ENCODE peak calls at places on chromosomes 2 and 18, in six cellular contexts. L is amniotic stem cell, Y is PC-3, G is NCI-H1105 treated with DMSO at 0.1 percent for 48 hours, I is OCI-LY7, N is RPMI7951. W is an unnamed sample.

GRCh38 chr2:16019060-16019475 is 78.7 kb downstream of the MYCN start:
- DNase-seq in G (no peak), Y (no peak), N (no peak), L (no peak), I (no peak), W (no peak)

GRCh38 chr2:27596627-27597026 is 13.8 kb downstream of the ZNF512 start:
- DNase-seq in Y (peak), I (no peak), L (no peak), G (no peak), N (no peak), W (no peak)

GRCh38 chr2:30965085-30965484 is 157.8 kb upstream of the CAPN13 start:
- DNase-seq in L (no peak), G (no peak), I (no peak), Y (no peak), N (no peak), W (no peak)

GRCh38 chr2:75808039-75808438 is 97.3 kb upstream of the GCFC2 start:
- DNase-seq in N (no peak), I (no peak), L (no peak), G (no peak), Y (peak), W (no peak)

GRCh38 chr2:72096181-72096580 is 51.5 kb downstream of the CYP26B1 start:
- DNase-seq in L (no peak), G (no peak), N (no peak), Y (no peak), I (no peak), W (no peak)

GRCh38 chr2:39511219-39511785 is 74.2 kb upstream of the MAP4K3 start:
- DNase-seq in I (no peak), G (no peak), N (no peak), Y (no peak), L (no peak), W (no peak)

GRCh38 chr2:193695367-193695766 is 1500.6 kb upstream of the TMEFF2 start:
- DNase-seq in N (peak), I (peak), G (no peak), L (peak), Y (peak), W (no peak)

GRCh38 chr2:47008381-47009280 is 93.0 kb upstream of the MCFD2 start:
- DNase-seq in I (no peak), G (peak), N (peak), L (no peak), Y (no peak), W (peak)

GRCh38 chr2:157785200-157785599 is 90.9 kb downstream of the ACVR1 start:
- DNase-seq in Y (peak), N (no peak), G (peak), I (no peak), L (no peak), W (no peak)

GRCh38 chr2:67707896-67708295 is 310.8 kb downstream of the ETAA1 start:
- DNase-seq in I (no peak), G (no peak), Y (no peak), L (no peak), N (no peak), W (no peak)

GRCh38 chr2:42569116-42569711 is 782 bp downstream of the MTA3 start:
- DNase-seq in I (peak), Y (peak), G (peak), N (peak), L (no peak), W (peak)

GRCh38 chr2:237490009-237490804 is 3.2 kb downstream of the MLPH start:
- DNase-seq in Y (peak), L (no peak), N (no peak), G (no peak), I (no peak), W (no peak)

GRCh38 chr18:8948471-8949149 is 153.9 kb upstream of the NDUFV2 start:
- DNase-seq in N (peak), L (peak), Y (peak), I (peak), G (no peak), W (no peak)

GRCh38 chr2:60961457-60961856 is 56.1 kb upstream of the PEX13 start:
- DNase-seq in L (no peak), I (no peak), Y (peak), G (no peak), N (no peak), W (no peak)

GRCh38 chr2:172790404-172790803 is 54.8 kb downstream of the RAPGEF4 start:
- DNase-seq in L (no peak), Y (no peak), G (peak), N (peak), I (no peak), W (no peak)

GRCh38 chr2:179348921-179349320 is 84.3 kb upstream of the SESTD1 start:
- DNase-seq in Y (no peak), L (no peak), I (no peak), N (no peak), G (no peak), W (no peak)

GRCh38 chr2:43251171-43251731 is 24.8 kb upstream of the ZFP36L2 start:
- DNase-seq in G (no peak), Y (no peak), I (no peak), L (peak), N (peak), W (no peak)

GRCh38 chr2:99727199-99727598 is 237.4 kb upstream of the REV1 start:
- DNase-seq in N (no peak), L (no peak), I (no peak), G (no peak), Y (peak), W (no peak)

GRCh38 chr2:231605607-231606091 is 13.0 kb downstream of the TEX44 start:
- DNase-seq in I (peak), G (no peak), L (no peak), Y (no peak), N (no peak), W (no peak)

GRCh38 chr2:240774856-240775255 is 45.2 kb downstream of the KIF1A start:
- DNase-seq in I (no peak), L (no peak), Y (no peak), G (no peak), N (no peak), W (no peak)

GRCh38 chr2:50535971-50536759 is 495.8 kb downstream of the NRXN1 start:
- DNase-seq in I (peak), Y (peak), G (peak), N (peak), L (no peak), W (peak)

GRCh38 chr18:32582455-32582854 is 111.8 kb upstream of the GAREM1 start:
- DNase-seq in I (no peak), L (no peak), N (peak), Y (no peak), G (no peak), W (no peak)

GRCh38 chr2:9821805-9822445 is 21.3 kb upstream of the TAF1B start:
- DNase-seq in I (no peak), Y (no peak), L (no peak), N (no peak), G (no peak), W (no peak)

GRCh38 chr18:49227456-49227855 is 233.0 kb downstream of the DYM start:
- DNase-seq in I (no peak), Y (peak), L (no peak), N (no peak), G (no peak), W (no peak)

GRCh38 chr2:151775057-151775740 is 40.9 kb upstream of the NEB start:
- DNase-seq in G (no peak), L (no peak), N (peak), Y (no peak), I (no peak), W (no peak)

GRCh38 chr2:101442667-101443061 is 32.2 kb downstream of the RFX8 start:
- DNase-seq in Y (peak), L (no peak), G (no peak), N (peak), I (no peak), W (no peak)

GRCh38 chr2:62204998-62205496 is 9.1 kb downstream of the B3GNT2 start:
- DNase-seq in L (no peak), Y (no peak), I (no peak), N (no peak), G (no peak), W (no peak)

W was measured in NCI-H187 treated with DMSO at 0.1 percent for 48 hours.